ENCODE peak calls at places on chromosome 2, in four cellular contexts. Y, E, S and W are unnamed samples.

GRCh38 chr2:155727097-155727906 is 605.2 kb downstream of the NR4A2 start:
- DNase-seq in Y (no peak), E (no peak), S (no peak), W (no peak)

GRCh38 chr2:238286987-238287386 is 1.4 kb downstream of the PER2 start:
- DNase-seq in Y (no peak), E (no peak), S (no peak), W (no peak)

GRCh38 chr2:200788129-200788718 is 23.5 kb upstream of the BZW1 start:
- DNase-seq in Y (peak), E (no peak), S (no peak), W (no peak)

GRCh38 chr2:178008636-178009289 is 63.8 kb downstream of the PDE11A start:
- DNase-seq in Y (no peak), E (peak), S (no peak), W (no peak)

GRCh38 chr2:117714761-117715160 is 99.7 kb upstream of the DDX18 start:
- DNase-seq in Y (no peak), E (no peak), S (no peak), W (no peak)

GRCh38 chr2:94870392-94871225 is 621 bp upstream of the TEKT4 start:
- DNase-seq in Y (no peak), E (no peak), S (no peak), W (no peak)

GRCh38 chr2:229780856-229781773 is 66.8 kb upstream of the DNER start:
- DNase-seq in Y (peak), E (no peak), S (peak), W (no peak)

GRCh38 chr2:103355287-103355686 is 593.5 kb downstream of the TMEM182 start:
- DNase-seq in Y (no peak), E (no peak), S (no peak), W (no peak)

GRCh38 chr2:127255721-127256120 is 35.6 kb upstream of the CYP27C1 start:
- DNase-seq in Y (no peak), E (no peak), S (no peak), W (no peak)